ENCODE peak calls at places on chromosome 1, in four cellular contexts. H, V, S and Y are unnamed samples.

GRCh38 chr1:54475357-54476230 is 69.4 kb upstream of the SSBP3 start:
- DNase-seq in S (no peak), V (no peak), H (no peak), Y (no peak)

GRCh38 chr1:20716232-20716631 is 1.6 kb downstream of the KIF17 start:
- DNase-seq in H (no peak), S (no peak), V (no peak), Y (no peak)

GRCh38 chr1:158700552-158700951 is at the start of gene OR6K2:
- DNase-seq in S (no peak), H (no peak), V (no peak), Y (no peak)

GRCh38 chr1:67534627-67535065 is 104.4 kb upstream of the SERBP1 start:
- DNase-seq in H (peak), V (no peak), S (peak), Y (no peak)

GRCh38 chr1:159830737-159831136 is 4.1 kb downstream of the SLAMF8 start:
- DNase-seq in S (no peak), H (no peak), V (no peak), Y (no peak)

GRCh38 chr1:83967336-83967735 is 31.6 kb downstream of the TTLL7 start:
- DNase-seq in V (no peak), S (no peak), H (no peak), Y (no peak)

GRCh38 chr1:99304725-99305282 is 40.5 kb downstream of the PLPPR4 start:
- DNase-seq in V (no peak), H (no peak), S (no peak), Y (no peak)

GRCh38 chr1:238485062-238485905 is 594.6 kb upstream of the ZP4 start:
- DNase-seq in S (no peak), V (no peak), H (no peak), Y (no peak)

GRCh38 chr1:232142403-232143314 is 487.3 kb downstream of the SIPA1L2 start:
- DNase-seq in H (no peak), S (no peak), V (no peak), Y (no peak)

GRCh38 chr1:85576642-85577420 is 3.7 kb upstream of the CCN1 start:
- DNase-seq in V (no peak), S (peak), H (peak), Y (peak)

GRCh38 chr1:150066838-150067183 is 765 bp upstream of the VPS45 start:
- DNase-seq in H (no peak), V (peak), S (peak), Y (peak)

GRCh38 chr1:115257596-115257995 is 80.5 kb downstream of the NGF start:
- DNase-seq in S (no peak), V (no peak), H (no peak), Y (no peak)

GRCh38 chr1:232886304-232886703 is 64.1 kb upstream of the NTPCR start:
- DNase-seq in S (no peak), V (no peak), H (no peak), Y (no peak)

GRCh38 chr1:91374086-91374485 is 30.6 kb downstream of the HFM1 start:
- DNase-seq in S (no peak), H (no peak), V (no peak), Y (no peak)

GRCh38 chr1:85188530-85188929 is 12.3 kb downstream of the SYDE2 start:
- DNase-seq in H (no peak), S (no peak), V (no peak), Y (no peak)

GRCh38 chr1:33324677-33325417 is 3.9 kb upstream of the A3GALT2 start:
- DNase-seq in S (no peak), H (no peak), V (no peak), Y (no peak)

GRCh38 chr1:92927870-92928269 is 33.4 kb downstream of the DIPK1A start:
- DNase-seq in S (no peak), H (no peak), V (no peak), Y (no peak)

GRCh38 chr1:186236921-186237320 is 138.1 kb downstream of the TPR start:
- DNase-seq in V (no peak), S (peak), H (no peak), Y (no peak)

GRCh38 chr1:29406814-29407213 is 170.5 kb downstream of the PTPRU start:
- DNase-seq in S (no peak), H (no peak), V (no peak), Y (no peak)

DNA sequence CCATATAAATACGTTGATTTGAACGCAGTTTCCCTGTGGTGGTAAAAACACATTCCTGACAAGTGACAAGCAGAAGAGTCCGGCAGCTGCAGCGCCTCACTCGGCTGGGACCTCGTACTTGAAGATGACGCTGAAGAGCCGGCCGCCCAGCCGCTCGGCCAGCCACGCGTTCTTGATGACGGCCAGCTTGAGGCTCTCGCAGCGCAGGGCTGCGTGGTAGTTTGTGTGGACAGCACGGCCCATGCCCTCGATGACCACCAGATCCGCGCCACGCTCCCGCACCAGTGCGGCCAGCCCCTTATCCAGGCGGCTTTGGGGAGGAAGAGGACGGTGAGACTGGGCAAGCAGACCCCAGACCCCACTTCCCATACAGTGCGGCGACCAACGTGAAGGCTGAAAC is 17.6 kb downstream of the PANK4 start:
- DNase-seq in S (no peak), V (no peak), H (no peak), Y (no peak)
- TF ChIP-seq FOXK2 in S (no peak), V (no peak), H (no peak), Y (no peak)

GRCh38 chr1:170521818-170522217 is 10.1 kb upstream of the GORAB start:
- DNase-seq in H (no peak), V (no peak), S (no peak), Y (no peak)

GRCh38 chr1:170518185-170518834 is 13.7 kb upstream of the GORAB start:
- DNase-seq in V (no peak), S (no peak), H (no peak), Y (no peak)

GRCh38 chr1:170518965-170519364 is 13.0 kb upstream of the GORAB start:
- DNase-seq in H (no peak), S (no peak), V (no peak), Y (no peak)

DNA sequence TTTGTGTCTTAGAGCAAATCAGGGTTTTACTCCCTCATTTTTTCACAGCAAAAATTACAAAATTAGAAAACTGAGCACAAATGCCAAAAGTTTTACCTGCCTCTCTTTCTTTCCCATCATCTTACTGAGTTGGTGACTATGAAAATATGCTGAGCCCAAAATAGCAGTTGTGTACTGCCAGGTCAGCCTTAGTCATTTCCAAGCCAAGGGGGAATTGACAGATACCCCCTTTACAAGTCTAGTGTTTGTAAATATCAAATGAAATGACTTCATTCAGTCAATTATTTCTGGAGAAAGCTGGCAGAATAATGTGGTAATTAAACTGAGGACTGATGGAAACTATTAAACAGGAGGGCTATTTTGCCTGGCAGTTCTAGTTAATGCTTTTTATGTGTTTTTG is 11.4 kb upstream of the GORAB start:
- DNase-seq in H (no peak), V (no peak), S (no peak), Y (no peak)
- TF ChIP-seq FOXK2 in H (no peak), V (no peak), S (no peak), Y (no peak)

GRCh38 chr1:34721241-34721640 is 33.6 kb upstream of the GJB5 start:
- DNase-seq in V (no peak), H (no peak), S (no peak), Y (no peak)
- TF ChIP-seq FOXK2 in V (no peak), H (no peak), S (no peak), Y (no peak)

GRCh38 chr1:59054172-59054571 is 242.7 kb upstream of the FGGY start:
- DNase-seq in S (no peak), H (no peak), V (no peak), Y (no peak)

GRCh38 chr1:59058681-59059441 is 238.0 kb upstream of the FGGY start:
- DNase-seq in H (no peak), S (no peak), V (no peak), Y (no peak)

GRCh38 chr1:59057211-59057694 is 239.6 kb upstream of the FGGY start:
- DNase-seq in V (no peak), S (no peak), H (peak), Y (peak)

GRCh38 chr1:59057801-59058200 is 239.1 kb upstream of the FGGY start:
- DNase-seq in V (no peak), S (no peak), H (no peak), Y (no peak)

GRCh38 chr1:59055908-59056719 is 240.8 kb upstream of the FGGY start:
- DNase-seq in V (no peak), S (peak), H (no peak), Y (no peak)
- TF ChIP-seq FOXK2 in V (no peak), S (no peak), H (no peak), Y (no peak)

GRCh38 chr1:117162806-117163205 is 41.3 kb upstream of the TRIM45 start:
- DNase-seq in S (no peak), H (no peak), V (no peak), Y (no peak)

GRCh38 chr1:117164209-117164608 is 42.7 kb upstream of the TRIM45 start:
- DNase-seq in V (no peak), S (no peak), H (no peak), Y (no peak)

GRCh38 chr1:117166076-117166475 is 44.5 kb upstream of the TRIM45 start:
- DNase-seq in V (no peak), H (no peak), S (no peak), Y (no peak)

GRCh38 chr1:117167402-117167801 is 43.3 kb downstream of the VTCN1 start:
- DNase-seq in V (no peak), S (no peak), H (no peak), Y (no peak)

GRCh38 chr1:117161887-117162286 is 40.3 kb upstream of the TRIM45 start:
- DNase-seq in H (peak), V (no peak), S (no peak), Y (no peak)
- TF ChIP-seq FOXK2 in H (no peak), V (no peak), S (no peak), Y (no peak)

GRCh38 chr1:37464443-37464842 is 9.9 kb upstream of the ZC3H12A start:
- DNase-seq in H (no peak), S (no peak), V (no peak), Y (no peak)

GRCh38 chr1:37472281-37472680 is 2.1 kb upstream of the ZC3H12A start:
- DNase-seq in S (no peak), H (no peak), V (no peak), Y (no peak)

GRCh38 chr1:37471345-37472231 is 2.8 kb upstream of the ZC3H12A start:
- DNase-seq in S (peak), V (no peak), H (peak), Y (peak)

GRCh38 chr1:37465596-37466517 is 8.5 kb upstream of the ZC3H12A start:
- DNase-seq in S (no peak), H (no peak), V (no peak), Y (no peak)

GRCh38 chr1:37468037-37468436 is 6.3 kb upstream of the ZC3H12A start:
- DNase-seq in S (no peak), V (no peak), H (no peak), Y (no peak)
- TF ChIP-seq FOXK2 in S (no peak), V (no peak), H (no peak), Y (no peak)

DNA sequence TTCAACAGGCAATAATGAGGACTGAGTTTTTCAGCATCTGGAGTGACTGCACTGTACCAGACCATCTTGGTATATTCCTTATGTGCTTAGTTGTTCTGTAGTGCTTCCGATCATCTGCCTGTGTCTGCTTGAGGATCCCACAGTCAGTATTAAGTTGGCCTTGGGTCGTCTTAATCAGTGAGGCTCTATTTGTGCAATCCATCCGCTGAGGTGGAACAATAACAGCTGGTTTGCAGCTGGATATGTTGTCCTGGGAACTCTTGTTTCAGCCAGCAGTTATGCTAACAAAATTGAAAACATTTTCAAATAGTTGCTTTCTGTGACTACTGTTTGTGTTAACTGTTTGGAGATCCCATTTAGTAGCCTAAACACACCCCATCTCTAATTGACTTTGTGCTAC is 73.7 kb downstream of the LAMC1 start:
- DNase-seq in V (no peak), H (no peak), S (no peak), Y (no peak)
- TF ChIP-seq FOXK2 in V (no peak), H (no peak), S (no peak), Y (no peak)

GRCh38 chr1:25035523-25036116 is 105.5 kb upstream of the RUNX3 start:
- DNase-seq in S (no peak), H (no peak), V (no peak), Y (no peak)

GRCh38 chr1:25039229-25039628 is 109.2 kb upstream of the RUNX3 start:
- DNase-seq in S (no peak), V (no peak), H (no peak), Y (no peak)

GRCh38 chr1:25036117-25036546 is 106.1 kb upstream of the RUNX3 start:
- DNase-seq in H (no peak), S (no peak), V (no peak), Y (no peak)

GRCh38 chr1:25038699-25039098 is 108.6 kb upstream of the RUNX3 start:
- DNase-seq in H (no peak), S (no peak), V (no peak), Y (no peak)

GRCh38 chr1:25037174-25038074 is 107.3 kb upstream of the RUNX3 start:
- DNase-seq in H (peak), V (no peak), S (peak), Y (peak)
- TF ChIP-seq FOXK2 in H (no peak), V (no peak), S (no peak), Y (no peak)

DNA sequence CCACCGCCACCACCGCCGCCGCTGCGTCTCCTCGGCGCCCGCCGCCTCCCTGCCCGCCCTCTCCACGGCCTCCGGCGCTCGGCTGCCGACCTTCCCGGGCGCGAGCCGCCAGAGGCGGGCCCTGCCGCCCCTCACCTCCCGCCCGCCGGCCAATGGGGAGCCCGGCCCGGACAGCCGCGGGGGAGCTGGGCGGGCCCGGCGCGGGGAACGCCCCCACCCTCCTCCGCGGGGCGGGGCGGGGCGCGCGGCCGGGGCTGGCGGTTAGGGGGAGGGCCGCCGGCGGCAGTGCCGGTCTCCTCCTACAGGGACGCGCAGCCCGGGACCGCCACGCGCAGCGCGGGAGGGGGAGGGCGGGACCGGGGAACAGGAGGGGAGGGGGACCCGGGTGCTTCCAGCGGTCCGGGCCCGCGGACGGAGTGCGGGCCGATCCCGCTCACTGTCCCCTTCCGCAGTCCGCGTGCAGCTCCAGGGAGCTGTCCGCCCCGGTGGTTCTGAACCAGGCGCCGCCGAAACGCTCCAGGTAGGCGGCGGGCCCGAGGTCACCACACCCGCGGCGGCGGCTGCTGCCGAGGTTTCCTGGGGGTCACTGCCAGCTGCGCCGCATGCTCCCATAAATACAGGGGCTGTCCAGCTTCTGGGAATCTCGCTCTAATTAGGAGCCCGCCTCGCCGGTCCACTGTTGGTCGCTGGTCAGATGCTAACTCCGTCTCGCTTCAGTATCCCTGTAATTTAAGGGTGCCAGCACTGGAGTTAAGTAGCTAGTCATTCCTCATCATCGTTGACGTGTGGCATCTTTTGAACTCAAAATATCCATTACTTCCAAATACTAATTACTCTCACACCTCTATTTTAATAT is at the start of gene PGBD5:
- DNase-seq in H (peak), V (no peak), S (peak), Y (peak)
- TF ChIP-seq FOXK2 in H (no peak), V (no peak), S (no peak), Y (no peak)